ENCODE peak calls at places on chromosomes 13 and 19, in six cellular contexts. One of them, this sample, is unnamed.

GRCh38 chr19:881385-882071 is 11.5 kb downstream of the MED16 start:
- DNase-seq in neural crest cell: no peak
- DNase-seq in EL: no peak
- DNase-seq in MV-4-11: no peak
- DNase-seq in AG10803: no peak
- DNase-seq in astrocyte of the spinal cord: no peak
- DNase-seq in this sample: no peak

GRCh38 chr13:60974296-60974695 is 441.4 kb downstream of the PCDH20 start:
- DNase-seq in neural crest cell: no peak
- DNase-seq in EL: no peak
- DNase-seq in MV-4-11: no peak
- DNase-seq in AG10803: no peak
- DNase-seq in astrocyte of the spinal cord: no peak
- DNase-seq in this sample: no peak

GRCh38 chr19:2266183-2266993 is 10.2 kb upstream of the JSRP1 start:
- DNase-seq in neural crest cell: no peak
- DNase-seq in EL: peak
- DNase-seq in MV-4-11: peak
- DNase-seq in AG10803: peak
- DNase-seq in astrocyte of the spinal cord: peak
- DNase-seq in this sample: peak

GRCh38 chr13:45242070-45242469 is 41.2 kb upstream of the KCTD4 start:
- DNase-seq in neural crest cell: no peak
- DNase-seq in EL: peak
- DNase-seq in MV-4-11: no peak
- DNase-seq in AG10803: peak
- DNase-seq in astrocyte of the spinal cord: peak
- DNase-seq in this sample: no peak

GRCh38 chr13:60414177-60414576 is 17.2 kb downstream of the TDRD3 start:
- DNase-seq in neural crest cell: no peak
- DNase-seq in EL: no peak
- DNase-seq in MV-4-11: no peak
- DNase-seq in AG10803: no peak
- DNase-seq in astrocyte of the spinal cord: no peak
- DNase-seq in this sample: no peak

GRCh38 chr13:72244788-72245187 is 377.8 kb upstream of the DACH1 start:
- DNase-seq in neural crest cell: no peak
- DNase-seq in EL: no peak
- DNase-seq in MV-4-11: no peak
- DNase-seq in AG10803: no peak
- DNase-seq in astrocyte of the spinal cord: no peak
- DNase-seq in this sample: no peak

GRCh38 chr19:58395220-58395978 is at the start of gene RNF225:
- DNase-seq in neural crest cell: no peak
- DNase-seq in EL: no peak
- DNase-seq in MV-4-11: no peak
- DNase-seq in AG10803: no peak
- DNase-seq in astrocyte of the spinal cord: no peak
- DNase-seq in this sample: peak

GRCh38 chr13:98476538-98476966 is 100.4 kb downstream of the STK24 start:
- DNase-seq in neural crest cell: no peak
- DNase-seq in EL: peak
- DNase-seq in MV-4-11: peak
- DNase-seq in AG10803: peak
- DNase-seq in astrocyte of the spinal cord: peak
- DNase-seq in this sample: peak

GRCh38 chr13:95355491-95355890 is 54.2 kb upstream of the ABCC4 start:
- DNase-seq in neural crest cell: no peak
- DNase-seq in EL: peak
- DNase-seq in MV-4-11: no peak
- DNase-seq in AG10803: peak
- DNase-seq in astrocyte of the spinal cord: peak
- DNase-seq in this sample: no peak

GRCh38 chr13:21069561-21070004 is 8.2 kb upstream of the LATS2 start:
- DNase-seq in neural crest cell: no peak
- DNase-seq in EL: peak
- DNase-seq in MV-4-11: peak
- DNase-seq in AG10803: peak
- DNase-seq in astrocyte of the spinal cord: peak
- DNase-seq in this sample: no peak

GRCh38 chr19:46841458-46842083 is 9.1 kb downstream of the AP2S1 start:
- DNase-seq in neural crest cell: no peak
- DNase-seq in EL: peak
- DNase-seq in MV-4-11: no peak
- DNase-seq in AG10803: peak
- DNase-seq in astrocyte of the spinal cord: peak
- DNase-seq in this sample: peak

GRCh38 chr19:35436477-35437141 is 11.4 kb upstream of the FFAR2 start:
- DNase-seq in neural crest cell: no peak
- DNase-seq in EL: peak
- DNase-seq in MV-4-11: peak
- DNase-seq in AG10803: peak
- DNase-seq in astrocyte of the spinal cord: no peak
- DNase-seq in this sample: peak

GRCh38 chr19:19053508-19054314 is 10.1 kb upstream of the SLC25A42 start:
- DNase-seq in neural crest cell: peak
- DNase-seq in EL: peak
- DNase-seq in MV-4-11: peak
- DNase-seq in AG10803: peak
- DNase-seq in astrocyte of the spinal cord: peak
- DNase-seq in this sample: no peak

GRCh38 chr19:13051581-13052165 is 51.0 kb downstream of the LYL1 start:
- DNase-seq in neural crest cell: peak
- DNase-seq in EL: peak
- DNase-seq in MV-4-11: peak
- DNase-seq in AG10803: no peak
- DNase-seq in astrocyte of the spinal cord: peak
- DNase-seq in this sample: no peak

GRCh38 chr13:38358703-38359102 is 9.1 kb downstream of the UFM1 start:
- DNase-seq in neural crest cell: no peak
- DNase-seq in EL: no peak
- DNase-seq in MV-4-11: no peak
- DNase-seq in AG10803: no peak
- DNase-seq in astrocyte of the spinal cord: no peak
- DNase-seq in this sample: no peak

GRCh38 chr13:100610399-100611347 is 22.1 kb upstream of the GGACT start:
- DNase-seq in neural crest cell: no peak
- DNase-seq in EL: no peak
- DNase-seq in MV-4-11: peak
- DNase-seq in AG10803: no peak
- DNase-seq in astrocyte of the spinal cord: no peak
- DNase-seq in this sample: no peak

GRCh38 chr13:98721825-98722510 is 30.5 kb downstream of the SLC15A1 start:
- DNase-seq in neural crest cell: no peak
- DNase-seq in EL: no peak
- DNase-seq in MV-4-11: no peak
- DNase-seq in AG10803: no peak
- DNase-seq in astrocyte of the spinal cord: no peak
- DNase-seq in this sample: no peak

GRCh38 chr13:99484405-99484981 is 16.8 kb upstream of the TM9SF2 start:
- DNase-seq in neural crest cell: no peak
- DNase-seq in EL: no peak
- DNase-seq in MV-4-11: peak
- DNase-seq in AG10803: peak
- DNase-seq in astrocyte of the spinal cord: no peak
- DNase-seq in this sample: no peak

GRCh38 chr13:44389003-44389666 is 15.5 kb downstream of the SERP2 start:
- DNase-seq in neural crest cell: no peak
- DNase-seq in EL: no peak
- DNase-seq in MV-4-11: peak
- DNase-seq in AG10803: no peak
- DNase-seq in astrocyte of the spinal cord: no peak
- DNase-seq in this sample: no peak

GRCh38 chr13:66508153-66508909 is 721.8 kb downstream of the PCDH9 start:
- DNase-seq in neural crest cell: no peak
- DNase-seq in EL: peak
- DNase-seq in MV-4-11: no peak
- DNase-seq in AG10803: no peak
- DNase-seq in astrocyte of the spinal cord: no peak
- DNase-seq in this sample: no peak

GRCh38 chr19:5355076-5355475 is 14.5 kb upstream of the PTPRS start:
- DNase-seq in neural crest cell: no peak
- DNase-seq in EL: no peak
- DNase-seq in MV-4-11: no peak
- DNase-seq in AG10803: no peak
- DNase-seq in astrocyte of the spinal cord: no peak
- DNase-seq in this sample: no peak

GRCh38 chr19:20171285-20171684 is 4.3 kb downstream of the ZNF486 start:
- DNase-seq in neural crest cell: no peak
- DNase-seq in EL: no peak
- DNase-seq in MV-4-11: no peak
- DNase-seq in AG10803: no peak
- DNase-seq in astrocyte of the spinal cord: no peak
- DNase-seq in this sample: peak

GRCh38 chr19:38277969-38278680 is 13.8 kb downstream of the SPINT2 start:
- DNase-seq in neural crest cell: no peak
- DNase-seq in EL: peak
- DNase-seq in MV-4-11: no peak
- DNase-seq in AG10803: peak
- DNase-seq in astrocyte of the spinal cord: no peak
- DNase-seq in this sample: no peak

GRCh38 chr13:46679369-46680180 is 117.4 kb downstream of the ESD start:
- DNase-seq in neural crest cell: no peak
- DNase-seq in EL: peak
- DNase-seq in MV-4-11: no peak
- DNase-seq in AG10803: peak
- DNase-seq in astrocyte of the spinal cord: peak
- DNase-seq in this sample: no peak

GRCh38 chr19:5313307-5313706 is 27.3 kb downstream of the PTPRS start:
- DNase-seq in neural crest cell: no peak
- DNase-seq in EL: no peak
- DNase-seq in MV-4-11: no peak
- DNase-seq in AG10803: no peak
- DNase-seq in astrocyte of the spinal cord: no peak
- DNase-seq in this sample: peak

GRCh38 chr19:29191005-29191404 is 21.9 kb downstream of the UQCRFS1 start:
- DNase-seq in neural crest cell: no peak
- DNase-seq in EL: no peak
- DNase-seq in MV-4-11: no peak
- DNase-seq in AG10803: no peak
- DNase-seq in astrocyte of the spinal cord: no peak
- DNase-seq in this sample: peak

GRCh38 chr19:54462072-54462712 is 1.4 kb downstream of the LENG9 start:
- DNase-seq in neural crest cell: no peak
- DNase-seq in EL: peak
- DNase-seq in MV-4-11: peak
- DNase-seq in AG10803: no peak
- DNase-seq in astrocyte of the spinal cord: no peak
- DNase-seq in this sample: peak

GRCh38 chr19:17817668-17818363 is 3.5 kb downstream of the INSL3 start:
- DNase-seq in neural crest cell: no peak
- DNase-seq in EL: no peak
- DNase-seq in MV-4-11: no peak
- DNase-seq in AG10803: no peak
- DNase-seq in astrocyte of the spinal cord: no peak
- DNase-seq in this sample: no peak

GRCh38 chr19:10289167-10289835 is 451 bp upstream of the ICAM5 start:
- DNase-seq in neural crest cell: no peak
- DNase-seq in EL: peak
- DNase-seq in MV-4-11: peak
- DNase-seq in AG10803: peak
- DNase-seq in astrocyte of the spinal cord: no peak
- DNase-seq in this sample: no peak

GRCh38 chr19:3233116-3233515 is 8.7 kb downstream of the CELF5 start:
- DNase-seq in neural crest cell: no peak
- DNase-seq in EL: no peak
- DNase-seq in MV-4-11: no peak
- DNase-seq in AG10803: no peak
- DNase-seq in astrocyte of the spinal cord: no peak
- DNase-seq in this sample: no peak

GRCh38 chr19:42433503-42434260 is 6.5 kb upstream of the LIPE start:
- DNase-seq in neural crest cell: peak
- DNase-seq in EL: peak
- DNase-seq in MV-4-11: peak
- DNase-seq in AG10803: peak
- DNase-seq in astrocyte of the spinal cord: peak
- DNase-seq in this sample: peak

GRCh38 chr13:99086869-99087129 is 108.9 kb upstream of the DOCK9 start:
- DNase-seq in neural crest cell: peak
- DNase-seq in EL: peak
- DNase-seq in MV-4-11: no peak
- DNase-seq in AG10803: no peak
- DNase-seq in astrocyte of the spinal cord: no peak
- DNase-seq in this sample: peak

GRCh38 chr13:65260938-65261880 is 1968.9 kb downstream of the PCDH9 start:
- DNase-seq in neural crest cell: no peak
- DNase-seq in EL: peak
- DNase-seq in MV-4-11: no peak
- DNase-seq in AG10803: no peak
- DNase-seq in astrocyte of the spinal cord: peak
- DNase-seq in this sample: no peak

GRCh38 chr19:2428027-2428690 is 773 bp upstream of the TIMM13 start:
- DNase-seq in neural crest cell: no peak
- DNase-seq in EL: no peak
- DNase-seq in MV-4-11: no peak
- DNase-seq in AG10803: peak
- DNase-seq in astrocyte of the spinal cord: no peak
- DNase-seq in this sample: no peak

GRCh38 chr13:90395846-90396245 is 951.6 kb upstream of the MIR17HG start:
- DNase-seq in neural crest cell: no peak
- DNase-seq in EL: no peak
- DNase-seq in MV-4-11: no peak
- DNase-seq in AG10803: no peak
- DNase-seq in astrocyte of the spinal cord: no peak
- DNase-seq in this sample: no peak

GRCh38 chr13:75876371-75877050 is 240.4 kb downstream of the LMO7 start:
- DNase-seq in neural crest cell: peak
- DNase-seq in EL: peak
- DNase-seq in MV-4-11: peak
- DNase-seq in AG10803: peak
- DNase-seq in astrocyte of the spinal cord: peak
- DNase-seq in this sample: peak

GRCh38 chr19:17206736-17207581 is 8.2 kb upstream of the USE1 start:
- DNase-seq in neural crest cell: no peak
- DNase-seq in EL: no peak
- DNase-seq in MV-4-11: no peak
- DNase-seq in AG10803: no peak
- DNase-seq in astrocyte of the spinal cord: no peak
- DNase-seq in this sample: no peak

GRCh38 chr19:46542428-46543230 is 47.0 kb upstream of the PNMA8B start:
- DNase-seq in neural crest cell: peak
- DNase-seq in EL: peak
- DNase-seq in MV-4-11: peak
- DNase-seq in AG10803: peak
- DNase-seq in astrocyte of the spinal cord: peak
- DNase-seq in this sample: peak

This sample was measured in ureter.